ENCODE peak calls at places on chromosomes 2 and 18, in five cellular contexts. V is heart right ventricle, X is suprapubic skin, P is astrocyte, C is psoas muscle. E is an unnamed sample. For H3K27me3, the result is how much of the 10 kb centered on the place peaks cover.

GRCh38 chr2:40208478-40208877 is 243.4 kb downstream of the SLC8A1 start:
- DNase-seq in V (no peak), X (no peak), P (no peak), C (no peak), E (no peak)

GRCh38 chr2:104056451-104056850 is 797.5 kb upstream of the POU3F3 start:
- DNase-seq in V (no peak), X (no peak), P (no peak), C (no peak), E (no peak)

GRCh38 chr2:239359194-239359912 is 41.5 kb downstream of the HDAC4 start:
- DNase-seq in V (no peak), X (no peak), P (no peak), C (no peak), E (no peak)

GRCh38 chr2:498493-499178 is 178.6 kb downstream of the TMEM18 start:
- DNase-seq in V (no peak), X (no peak), P (no peak), C (no peak), E (no peak)

GRCh38 chr18:64409511-64409910 is 260.6 kb upstream of the LINC00305 start:
- DNase-seq in V (no peak), X (no peak), P (no peak), C (no peak), E (no peak)

GRCh38 chr18:12420831-12421421 is 13.2 kb downstream of the PRELID3A start:
- DNase-seq in V (no peak), X (no peak), P (no peak), C (no peak), E (no peak)

GRCh38 chr2:168490015-168490874 is 34.2 kb downstream of the CERS6 start:
- DNase-seq in V (no peak), X (no peak), P (peak), C (no peak), E (no peak)

GRCh38 chr18:27411911-27412310 is 226.8 kb upstream of the CHST9 start:
- DNase-seq in V (no peak), X (no peak), P (peak), C (no peak), E (no peak)

GRCh38 chr18:2911533-2911932 is 64.7 kb downstream of the EMILIN2 start:
- DNase-seq in V (no peak), X (no peak), P (no peak), C (no peak), E (no peak)

GRCh38 chr18:61127714-61128485 is 205.3 kb upstream of the CDH20 start:
- DNase-seq in V (no peak), X (no peak), P (no peak), C (no peak), E (no peak)

GRCh38 chr2:27051902-27052645 is 606 bp downstream of the AGBL5 start:
- DNase-seq in V (peak), X (peak), P (no peak), C (peak), E (peak)

GRCh38 chr2:144904612-144905011 is 384.7 kb upstream of the ZEB2 start:
- DNase-seq in V (no peak), X (no peak), P (no peak), C (no peak), E (no peak)

GRCh38 chr18:7084766-7085080 is 32.9 kb downstream of the LAMA1 start:
- DNase-seq in V (no peak), X (no peak), P (peak), C (no peak), E (no peak)

GRCh38 chr2:666441-666840 is 10.8 kb downstream of the TMEM18 start:
- DNase-seq in V (no peak), X (no peak), P (no peak), C (no peak), E (no peak)

GRCh38 chr18:6355789-6356589 is 58.7 kb downstream of the L3MBTL4 start:
- DNase-seq in V (no peak), X (no peak), P (peak), C (no peak), E (no peak)

GRCh38 chr2:176122266-176122632 is 270 bp upstream of the HOXD9 start:
- DNase-seq in V (no peak), X (no peak), P (no peak), C (no peak), E (no peak)

GRCh38 chr2:176123847-176124273 is 1.3 kb downstream of the HOXD9 start:
- DNase-seq in V (no peak), X (no peak), P (no peak), C (no peak), E (no peak)

GRCh38 chr2:176122633-176123482 is at the start of gene HOXD9:
- DNase-seq in V (no peak), X (peak), P (no peak), C (peak), E (peak)

GRCh38 chr2:176124358-176125214 is 2.1 kb downstream of the HOXD9 start:
- DNase-seq in V (no peak), X (no peak), P (no peak), C (no peak), E (no peak)

GRCh38 chr2:176123483-176123843 is 944 bp downstream of the HOXD9 start:
- DNase-seq in V (no peak), X (no peak), P (no peak), C (no peak), E (no peak)
- H3K27me3 ChIP-seq in V (half or more), X (half or more), P (half or more), C (under half), E (under half)

GRCh38 chr2:199458806-199459285 is 1.1 kb upstream of the SATB2 start:
- DNase-seq in V (no peak), X (peak), P (no peak), C (no peak), E (no peak)
- H3K27me3 ChIP-seq in V (half or more), X (half or more), P (under half), C (half or more), E (under half)

GRCh38 chr2:73823416-73823815 is 5.3 kb upstream of the STAMBP start:
- DNase-seq in V (no peak), X (no peak), P (no peak), C (no peak), E (no peak)
- H3K27me3 ChIP-seq in V (under half), X (under half), P (under half), C (under half), E (under half)

GRCh38 chr2:218985325-218986091 is 524 bp upstream of the FEV start:
- DNase-seq in V (no peak), X (no peak), P (no peak), C (no peak), E (no peak)
- H3K27me3 ChIP-seq in V (half or more), X (half or more), P (half or more), C (half or more), E (half or more)

DNA sequence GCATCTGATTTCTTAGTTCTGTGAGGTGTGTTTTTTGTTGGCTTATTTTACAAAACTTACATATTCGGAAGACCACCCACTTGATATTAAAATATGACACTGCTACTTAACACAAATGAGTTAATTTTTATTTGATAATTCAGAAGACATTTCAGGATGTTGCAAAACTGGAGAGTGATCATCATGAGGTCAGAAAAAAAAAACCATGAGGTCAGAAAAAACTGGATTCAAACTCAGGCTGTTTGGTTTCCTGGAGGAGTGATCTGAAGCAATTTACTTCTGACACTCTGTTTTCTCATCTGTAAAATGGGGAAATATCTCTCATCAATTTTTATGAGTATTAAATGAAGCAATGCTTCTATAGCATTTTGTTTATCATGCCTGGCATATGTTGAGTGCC is 1.8 kb upstream of the CCBE1 start:
- DNase-seq in V (no peak), X (no peak), P (no peak), C (no peak), E (no peak)
- H3K27me3 ChIP-seq in V (half or more), X (under half), P (under half), C (under half), E (under half)

E was measured in pancreas.